ENCODE peak calls at places on chromosome X, in nine cellular contexts. D is NCI-H1694; C is myocyte; K is CD4-positive, CD25-positive, alpha-beta regulatory T cell; I is aorta; V is AG04449; N is kidney; P is IMR-90; L is HFF-Myc. B is an unnamed sample.

GRCh38 chrX:130251671-130252070 is 17.0 kb downstream of the ZNF280C start:
- DNase-seq in D (no peak), C (no peak), K (no peak), I (no peak), V (no peak), N (no peak), P (no peak), L (no peak), B (no peak)

GRCh38 chrX:124895947-124896346 is 423.7 kb upstream of the TEX13C start:
- DNase-seq in D (no peak), C (no peak), K (no peak), I (no peak), V (no peak), N (no peak), P (no peak), L (no peak), B (no peak)

GRCh38 chrX:13047752-13048151 is 3.3 kb upstream of the FAM9C start:
- DNase-seq in D (no peak), C (no peak), K (no peak), I (no peak), V (no peak), N (no peak), P (no peak), L (no peak), B (no peak)

GRCh38 chrX:57952320-57952678 is 42.0 kb upstream of the ZXDA start:
- DNase-seq in D (no peak), C (no peak), K (no peak), I (peak), V (no peak), N (peak), P (no peak), L (no peak), B (no peak)

GRCh38 chrX:13364230-13364629 is 44.4 kb upstream of the ATXN3L start:
- DNase-seq in D (no peak), C (peak), K (no peak), I (no peak), V (no peak), N (no peak), P (no peak), L (no peak), B (no peak)

GRCh38 chrX:153864101-153864500 is 21.9 kb downstream of the L1CAM start:
- DNase-seq in D (no peak), C (no peak), K (no peak), I (no peak), V (no peak), N (peak), P (no peak), L (no peak), B (no peak)

GRCh38 chrX:39827959-39828358 is 269.8 kb downstream of the BCOR start:
- DNase-seq in D (no peak), C (no peak), K (no peak), I (no peak), V (no peak), N (no peak), P (no peak), L (no peak), B (no peak)

GRCh38 chrX:148265829-148266228 is 234.6 kb upstream of the AFF2 start:
- DNase-seq in D (no peak), C (no peak), K (no peak), I (no peak), V (no peak), N (no peak), P (no peak), L (no peak), B (no peak)

GRCh38 chrX:150348365-150348764 is 14.8 kb upstream of the MAMLD1 start:
- DNase-seq in D (no peak), C (peak), K (no peak), I (no peak), V (no peak), N (no peak), P (no peak), L (no peak), B (peak)

GRCh38 chrX:138858946-138859345 is 147.4 kb upstream of the FGF13 start:
- DNase-seq in D (no peak), C (no peak), K (no peak), I (no peak), V (no peak), N (no peak), P (no peak), L (no peak), B (no peak)

GRCh38 chrX:39525758-39526157 is 572.0 kb downstream of the BCOR start:
- DNase-seq in D (no peak), C (no peak), K (no peak), I (no peak), V (no peak), N (no peak), P (no peak), L (no peak), B (no peak)

GRCh38 chrX:151725338-151725614 is 9.3 kb upstream of the CNGA2 start:
- DNase-seq in D (no peak), C (no peak), K (no peak), I (peak), V (no peak), N (peak), P (no peak), L (no peak), B (no peak)

GRCh38 chrX:57227691-57228090 is 58.8 kb upstream of the FAAH2 start:
- DNase-seq in D (no peak), C (no peak), K (no peak), I (no peak), V (no peak), N (no peak), P (no peak), L (no peak), B (no peak)

GRCh38 chrX:152844256-152844655 is 13.4 kb downstream of the NSDHL start:
- DNase-seq in D (no peak), C (no peak), K (no peak), I (no peak), V (no peak), N (no peak), P (no peak), L (no peak), B (no peak)

GRCh38 chrX:154738013-154738738 is 12.7 kb downstream of the GAB3 start:
- DNase-seq in D (no peak), C (peak), K (no peak), I (no peak), V (no peak), N (no peak), P (peak), L (no peak), B (no peak)

GRCh38 chrX:136260801-136261200 is 9.6 kb upstream of the MAP7D3 start:
- DNase-seq in D (no peak), C (no peak), K (no peak), I (no peak), V (peak), N (no peak), P (peak), L (peak), B (no peak)

GRCh38 chrX:130563476-130563875 is 161.7 kb downstream of the RBMX2 start:
- DNase-seq in D (no peak), C (no peak), K (no peak), I (no peak), V (no peak), N (no peak), P (no peak), L (no peak), B (no peak)

B was measured in chondrocyte.